ENCODE peak calls at places on chromosomes 4 and X, in ten cellular contexts. F is COLO829; P is HCEC 1CT; E is NCI-H1417; Q is WTC11; H is activated T-helper 1 cell treated with anti-CD3 and anti-CD28 coated beads, Interleukin-2, amount 50 U/mL, for 16 hours; J is stimulated activated CD8-positive, alpha-beta memory T cell treated with anti-CD3 and anti-CD28 coated beads, Interleukin-7, amount 100 ng/mL, for 24 hours; Z is brain microvascular endothelial cell; U is putamen; L is astrocyte. O is an unnamed sample.
A peak's percentile ranks its signal among the peaks of the same experiment; 100 is the strongest.

GRCh38 chr4:139011220-139011950 is 4.2 kb upstream of the NOCT start:
- DNase-seq in F (no peak), P (no peak), E (no peak), Q (no peak), H (no peak), J (no peak), Z (no peak), U (no peak), L (no peak), O (no peak)

GRCh38 chr4:127997534-127998388 is 32.6 kb downstream of the ABHD18 start:
- DNase-seq in F (no peak), P (peak; percentile 70), E (no peak), Q (no peak), H (no peak), J (no peak), Z (no peak), U (peak; percentile 7), L (peak; percentile 56), O (no peak)

GRCh38 chr4:5710962-5711478 is at the start of gene EVC:
- DNase-seq in F (peak; percentile 44), P (peak; percentile 54), E (peak; percentile 72), Q (peak; percentile 79), H (no peak), J (no peak), Z (peak; percentile 78), U (peak; percentile 24), L (peak; percentile 67), O (no peak)

GRCh38 chr4:38769441-38770210 is 13.2 kb downstream of the TLR10 start:
- DNase-seq in F (no peak), P (no peak), E (no peak), Q (no peak), H (no peak), J (no peak), Z (no peak), U (no peak), L (no peak), O (no peak)

GRCh38 chr4:110033994-110034393 is 121.3 kb downstream of the EGF start:
- DNase-seq in F (no peak), P (no peak), E (no peak), Q (no peak), H (no peak), J (no peak), Z (no peak), U (no peak), L (no peak), O (no peak)

GRCh38 chr4:109728385-109728784 is 1.5 kb downstream of the PLA2G12A start:
- DNase-seq in F (no peak), P (no peak), E (peak; percentile 42), Q (no peak), H (no peak), J (no peak), Z (no peak), U (no peak), L (no peak), O (no peak)

GRCh38 chrX:136425996-136426395 is 61.8 kb upstream of the BRS3 start:
- DNase-seq in F (no peak), P (no peak), E (no peak), Q (no peak), H (no peak), J (no peak), Z (no peak), U (no peak), L (no peak), O (no peak)

GRCh38 chr4:173490817-173491518 is 39.1 kb downstream of the HAND2 start:
- DNase-seq in F (peak; percentile 60), P (peak; percentile 43), E (no peak), Q (no peak), H (no peak), J (no peak), Z (peak; percentile 49), U (no peak), L (peak; percentile 69), O (no peak)

GRCh38 chr4:2060578-2061207 is 1.6 kb downstream of the NAT8L start:
- DNase-seq in F (no peak), P (no peak), E (peak; percentile 69), Q (peak; percentile 68), H (no peak), J (no peak), Z (no peak), U (no peak), L (no peak), O (peak; percentile 35)

O was measured in NCI-H510A.